ENCODE peak calls at places on chromosome 19, in five cellular contexts. I, J, T, P and S are unnamed samples.

GRCh38 chr19:50478901-50479715 is 2.5 kb upstream of the GARIN5A start:
- DNase-seq in T (no peak), I (peak; percentile 78), J (no peak), P (peak; percentile 41), S (no peak)

GRCh38 chr19:29381353-29382203 is 144.2 kb upstream of the VSTM2B start:
- DNase-seq in T (no peak), J (no peak), I (peak; percentile 59), P (peak; percentile 11), S (no peak)

GRCh38 chr19:40613669-40614594 is 12.8 kb downstream of the LTBP4 start:
- DNase-seq in P (peak; percentile 96), T (peak; percentile 89), I (peak; percentile 95), J (peak; percentile 89), S (no peak)

GRCh38 chr19:29012457-29012856 is 200.5 kb downstream of the UQCRFS1 start:
- DNase-seq in P (no peak), J (no peak), T (no peak), I (no peak), S (no peak)

GRCh38 chr19:6374179-6374709 is 1.5 kb downstream of the PSPN start:
- DNase-seq in J (no peak), T (no peak), P (no peak), I (no peak), S (no peak)

GRCh38 chr19:12872941-12873890 is 8.0 kb downstream of the DNASE2 start:
- DNase-seq in P (no peak), T (peak; percentile 84), J (no peak), I (peak; percentile 91), S (no peak)

GRCh38 chr19:7230826-7231225 is 63.4 kb downstream of the INSR start:
- DNase-seq in T (no peak), P (no peak), I (peak; percentile 90), J (peak; percentile 39), S (peak; percentile 7)

GRCh38 chr19:5700455-5701092 is 10.5 kb downstream of the RPL36 start:
- DNase-seq in I (no peak), J (no peak), T (no peak), P (no peak), S (no peak)

GRCh38 chr19:55112781-55113569 is 4.5 kb downstream of the PPP1R12C start:
- DNase-seq in T (no peak), J (no peak), I (no peak), P (no peak), S (no peak)

GRCh38 chr19:48672994-48673393 is at the start of gene NTN5:
- DNase-seq in T (no peak), J (no peak), P (no peak), I (no peak), S (no peak)

GRCh38 chr19:32373614-32374295 is 28.3 kb downstream of the ZNF507 start:
- DNase-seq in T (peak; percentile 100), P (no peak), I (no peak), J (no peak), S (no peak)

GRCh38 chr19:16076958-16077611 is 790 bp downstream of the TPM4 start:
- DNase-seq in T (no peak), J (no peak), I (peak; percentile 88), P (peak; percentile 77), S (no peak)

GRCh38 chr19:35752746-35753350 is 4.0 kb downstream of the HSPB6 start:
- DNase-seq in J (no peak), T (no peak), P (no peak), I (peak; percentile 83), S (no peak)

GRCh38 chr19:7427944-7428343 is 60.9 kb downstream of the PEX11G start:
- DNase-seq in J (no peak), P (no peak), I (no peak), T (peak; percentile 92), S (no peak)

GRCh38 chr19:55370305-55370988 is at the start of gene IL11:
- DNase-seq in I (no peak), T (peak; percentile 51), P (no peak), J (no peak), S (no peak)

GRCh38 chr19:6056801-6057650 is 53.3 kb downstream of the RFX2 start:
- DNase-seq in T (peak; percentile 96), I (peak; percentile 96), P (peak; percentile 80), J (peak; percentile 91), S (peak; percentile 43)

GRCh38 chr19:46616631-46617322 is 8.1 kb downstream of the PTGIR start:
- DNase-seq in P (peak; percentile 79), I (no peak), T (peak; percentile 76), J (no peak), S (no peak)

GRCh38 chr19:42017040-42017439 is 23.0 kb upstream of the ATP1A3 start:
- DNase-seq in P (no peak), J (no peak), I (no peak), T (no peak), S (no peak)

GRCh38 chr19:47417746-47418594 is 1.4 kb downstream of the MEIS3 start:
- DNase-seq in T (no peak), P (no peak), I (no peak), J (no peak), S (no peak)

GRCh38 chr19:31312004-31312403 is 37.2 kb downstream of the TSHZ3 start:
- DNase-seq in P (no peak), I (no peak), J (no peak), T (peak; percentile 91), S (no peak)

GRCh38 chr19:33208904-33209843 is 15.0 kb downstream of the LRP3 start:
- DNase-seq in P (no peak), I (no peak), T (no peak), J (no peak), S (peak; percentile 39)

GRCh38 chr19:5943623-5944022 is 29.6 kb downstream of the CAPS start:
- DNase-seq in J (no peak), I (no peak), P (no peak), T (peak; percentile 82), S (no peak)

GRCh38 chr19:1874554-1875185 is 10.6 kb downstream of the ABHD17A start:
- DNase-seq in T (no peak), J (no peak), I (no peak), P (no peak), S (no peak)